ENCODE peak calls at places on chromosome 22, in ten cellular contexts. One of them, this sample, is unnamed. For H3K4me1, the result is how much of the 10 kb centered on the place peaks cover.

GRCh38 chr22:20568502-20569058 is 61.2 kb downstream of the MED15 start:
- DNase-seq in esophagus squamous epithelium: no peak
- DNase-seq in adrenal gland: no peak
- DNase-seq in IMR-90: no peak
- DNase-seq in endothelial cell of umbilical vein: no peak
- DNase-seq in HCT116: no peak
- DNase-seq in uterus: no peak
- DNase-seq in right lobe of liver: no peak
- DNase-seq in heart left ventricle: no peak
- DNase-seq in tibial nerve: no peak
- DNase-seq in this sample: no peak

GRCh38 chr22:27561301-27561820 is 240.2 kb downstream of the MN1 start:
- DNase-seq in esophagus squamous epithelium: no peak
- DNase-seq in adrenal gland: no peak
- DNase-seq in IMR-90: no peak
- DNase-seq in endothelial cell of umbilical vein: no peak
- DNase-seq in HCT116: no peak
- DNase-seq in uterus: no peak
- DNase-seq in right lobe of liver: no peak
- DNase-seq in heart left ventricle: no peak
- DNase-seq in tibial nerve: no peak
- DNase-seq in this sample: no peak

GRCh38 chr22:21815958-21816357 is 51.5 kb downstream of the MAPK1 start:
- DNase-seq in esophagus squamous epithelium: no peak
- DNase-seq in adrenal gland: no peak
- DNase-seq in IMR-90: no peak
- DNase-seq in endothelial cell of umbilical vein: peak
- DNase-seq in HCT116: no peak
- DNase-seq in uterus: no peak
- DNase-seq in right lobe of liver: no peak
- DNase-seq in heart left ventricle: no peak
- DNase-seq in tibial nerve: no peak
- DNase-seq in this sample: no peak

GRCh38 chr22:22485524-22485923 is 23.0 kb downstream of the ZNF280B start:
- DNase-seq in esophagus squamous epithelium: no peak
- DNase-seq in adrenal gland: no peak
- DNase-seq in IMR-90: no peak
- DNase-seq in endothelial cell of umbilical vein: no peak
- DNase-seq in HCT116: no peak
- DNase-seq in uterus: no peak
- DNase-seq in right lobe of liver: no peak
- DNase-seq in heart left ventricle: no peak
- DNase-seq in tibial nerve: no peak
- DNase-seq in this sample: no peak

GRCh38 chr22:48960576-48960975 is 867.1 kb downstream of the BRD1 start:
- DNase-seq in esophagus squamous epithelium: no peak
- DNase-seq in adrenal gland: no peak
- DNase-seq in IMR-90: no peak
- DNase-seq in endothelial cell of umbilical vein: no peak
- DNase-seq in HCT116: no peak
- DNase-seq in uterus: peak
- DNase-seq in right lobe of liver: no peak
- DNase-seq in heart left ventricle: no peak
- DNase-seq in tibial nerve: no peak
- DNase-seq in this sample: peak

GRCh38 chr22:50252081-50253045 is 1.3 kb upstream of the HDAC10 start:
- DNase-seq in esophagus squamous epithelium: no peak
- DNase-seq in adrenal gland: peak
- DNase-seq in IMR-90: peak
- DNase-seq in endothelial cell of umbilical vein: peak
- DNase-seq in HCT116: no peak
- DNase-seq in uterus: peak
- DNase-seq in right lobe of liver: peak
- DNase-seq in heart left ventricle: peak
- DNase-seq in tibial nerve: peak
- DNase-seq in this sample: peak

GRCh38 chr22:36965716-36966115 is 52.3 kb downstream of the CSF2RB start:
- DNase-seq in esophagus squamous epithelium: no peak
- DNase-seq in adrenal gland: no peak
- DNase-seq in IMR-90: no peak
- DNase-seq in endothelial cell of umbilical vein: no peak
- DNase-seq in HCT116: no peak
- DNase-seq in uterus: no peak
- DNase-seq in right lobe of liver: no peak
- DNase-seq in heart left ventricle: no peak
- DNase-seq in tibial nerve: no peak
- DNase-seq in this sample: no peak

GRCh38 chr22:32985899-32986772 is 72.0 kb downstream of the SYN3 start:
- DNase-seq in esophagus squamous epithelium: no peak
- DNase-seq in adrenal gland: peak
- DNase-seq in IMR-90: peak
- DNase-seq in endothelial cell of umbilical vein: peak
- DNase-seq in HCT116: peak
- DNase-seq in uterus: peak
- DNase-seq in right lobe of liver: peak
- DNase-seq in heart left ventricle: peak
- DNase-seq in tibial nerve: peak
- DNase-seq in this sample: peak

GRCh38 chr22:20236052-20236717 is 31.9 kb downstream of the RTN4R start:
- DNase-seq in esophagus squamous epithelium: no peak
- DNase-seq in adrenal gland: no peak
- DNase-seq in IMR-90: no peak
- DNase-seq in endothelial cell of umbilical vein: no peak
- DNase-seq in HCT116: no peak
- DNase-seq in uterus: no peak
- DNase-seq in right lobe of liver: peak
- DNase-seq in heart left ventricle: no peak
- DNase-seq in tibial nerve: no peak
- DNase-seq in this sample: no peak

GRCh38 chr22:18906896-18907295 is 776 bp downstream of the DGCR6 start:
- DNase-seq in esophagus squamous epithelium: no peak
- DNase-seq in adrenal gland: no peak
- DNase-seq in IMR-90: no peak
- DNase-seq in endothelial cell of umbilical vein: no peak
- DNase-seq in HCT116: no peak
- DNase-seq in uterus: no peak
- DNase-seq in right lobe of liver: no peak
- DNase-seq in heart left ventricle: no peak
- DNase-seq in tibial nerve: no peak
- DNase-seq in this sample: no peak

GRCh38 chr22:21087119-21087518 is 41.4 kb downstream of the LRRC74B start:
- DNase-seq in esophagus squamous epithelium: no peak
- DNase-seq in adrenal gland: no peak
- DNase-seq in IMR-90: no peak
- DNase-seq in endothelial cell of umbilical vein: no peak
- DNase-seq in HCT116: no peak
- DNase-seq in uterus: no peak
- DNase-seq in right lobe of liver: no peak
- DNase-seq in heart left ventricle: no peak
- DNase-seq in tibial nerve: no peak
- DNase-seq in this sample: no peak

GRCh38 chr22:46533434-46533833 is 4.0 kb downstream of the CELSR1 start:
- DNase-seq in esophagus squamous epithelium: no peak
- DNase-seq in adrenal gland: no peak
- DNase-seq in IMR-90: no peak
- DNase-seq in endothelial cell of umbilical vein: no peak
- DNase-seq in HCT116: no peak
- DNase-seq in uterus: no peak
- DNase-seq in right lobe of liver: no peak
- DNase-seq in heart left ventricle: no peak
- DNase-seq in tibial nerve: no peak
- DNase-seq in this sample: no peak

GRCh38 chr22:17472886-17473285 is 90.4 kb upstream of the SLC25A18 start:
- DNase-seq in esophagus squamous epithelium: no peak
- DNase-seq in adrenal gland: no peak
- DNase-seq in IMR-90: no peak
- DNase-seq in endothelial cell of umbilical vein: no peak
- DNase-seq in HCT116: no peak
- DNase-seq in uterus: no peak
- DNase-seq in right lobe of liver: no peak
- DNase-seq in heart left ventricle: no peak
- DNase-seq in tibial nerve: no peak
- DNase-seq in this sample: no peak

GRCh38 chr22:23781533-23781932 is 5.2 kb upstream of the SMARCB1 start:
- DNase-seq in esophagus squamous epithelium: no peak
- DNase-seq in adrenal gland: no peak
- DNase-seq in IMR-90: peak
- DNase-seq in endothelial cell of umbilical vein: no peak
- DNase-seq in HCT116: no peak
- DNase-seq in uterus: no peak
- DNase-seq in right lobe of liver: no peak
- DNase-seq in heart left ventricle: no peak
- DNase-seq in tibial nerve: no peak
- DNase-seq in this sample: no peak

GRCh38 chr22:34111210-34111824 is 191.0 kb upstream of the LARGE1 start:
- DNase-seq in esophagus squamous epithelium: no peak
- DNase-seq in adrenal gland: peak
- DNase-seq in IMR-90: no peak
- DNase-seq in endothelial cell of umbilical vein: no peak
- DNase-seq in HCT116: no peak
- DNase-seq in uterus: peak
- DNase-seq in right lobe of liver: peak
- DNase-seq in heart left ventricle: peak
- DNase-seq in tibial nerve: peak
- DNase-seq in this sample: no peak

GRCh38 chr22:50569041-50569459 is 6.3 kb upstream of the SYCE3 start:
- DNase-seq in esophagus squamous epithelium: no peak
- DNase-seq in adrenal gland: no peak
- DNase-seq in IMR-90: no peak
- DNase-seq in endothelial cell of umbilical vein: no peak
- DNase-seq in HCT116: no peak
- DNase-seq in uterus: no peak
- DNase-seq in right lobe of liver: peak
- DNase-seq in heart left ventricle: no peak
- DNase-seq in tibial nerve: no peak
- DNase-seq in this sample: no peak

GRCh38 chr22:20176421-20177060 is 25.7 kb upstream of the CCDC188 start:
- DNase-seq in esophagus squamous epithelium: no peak
- DNase-seq in adrenal gland: no peak
- DNase-seq in IMR-90: no peak
- DNase-seq in endothelial cell of umbilical vein: no peak
- DNase-seq in HCT116: no peak
- DNase-seq in uterus: no peak
- DNase-seq in right lobe of liver: no peak
- DNase-seq in heart left ventricle: no peak
- DNase-seq in tibial nerve: no peak
- DNase-seq in this sample: no peak

GRCh38 chr22:41917375-41917905 is 2.6 kb upstream of the SHISA8 start:
- DNase-seq in esophagus squamous epithelium: no peak
- DNase-seq in adrenal gland: no peak
- DNase-seq in IMR-90: no peak
- DNase-seq in endothelial cell of umbilical vein: no peak
- DNase-seq in HCT116: no peak
- DNase-seq in uterus: no peak
- DNase-seq in right lobe of liver: no peak
- DNase-seq in heart left ventricle: no peak
- DNase-seq in tibial nerve: no peak
- DNase-seq in this sample: no peak
- H3K4me1 ChIP-seq in esophagus squamous epithelium: half or more
- H3K4me1 ChIP-seq in adrenal gland: under half
- H3K4me1 ChIP-seq in IMR-90: under half
- H3K4me1 ChIP-seq in endothelial cell of umbilical vein: under half
- H3K4me1 ChIP-seq in HCT116: under half
- H3K4me1 ChIP-seq in uterus: under half
- H3K4me1 ChIP-seq in right lobe of liver: under half
- H3K4me1 ChIP-seq in heart left ventricle: under half
- H3K4me1 ChIP-seq in tibial nerve: under half
- H3K4me1 ChIP-seq in this sample: under half

GRCh38 chr22:39097098-39098020 is at the start of gene APOBEC3H:
- DNase-seq in esophagus squamous epithelium: no peak
- DNase-seq in adrenal gland: peak
- DNase-seq in IMR-90: no peak
- DNase-seq in endothelial cell of umbilical vein: no peak
- DNase-seq in HCT116: peak
- DNase-seq in uterus: no peak
- DNase-seq in right lobe of liver: no peak
- DNase-seq in heart left ventricle: peak
- DNase-seq in tibial nerve: peak
- DNase-seq in this sample: peak
- TF ChIP-seq POLR2A in esophagus squamous epithelium: no peak
- TF ChIP-seq POLR2A in adrenal gland: no peak
- TF ChIP-seq POLR2A in IMR-90: no peak
- TF ChIP-seq POLR2A in endothelial cell of umbilical vein: no peak
- TF ChIP-seq POLR2A in HCT116: no peak
- TF ChIP-seq POLR2A in uterus: no peak
- TF ChIP-seq POLR2A in right lobe of liver: no peak
- TF ChIP-seq POLR2A in heart left ventricle: no peak
- TF ChIP-seq POLR2A in tibial nerve: no peak
- TF ChIP-seq POLR2A in this sample: no peak

GRCh38 chr22:43164636-43165035 is 13.3 kb downstream of the TSPO start:
- DNase-seq in esophagus squamous epithelium: no peak
- DNase-seq in adrenal gland: no peak
- DNase-seq in IMR-90: no peak
- DNase-seq in endothelial cell of umbilical vein: no peak
- DNase-seq in HCT116: no peak
- DNase-seq in uterus: no peak
- DNase-seq in right lobe of liver: no peak
- DNase-seq in heart left ventricle: no peak
- DNase-seq in tibial nerve: no peak
- DNase-seq in this sample: no peak
- H3K4me3 ChIP-seq in esophagus squamous epithelium: no peak
- H3K4me3 ChIP-seq in adrenal gland: no peak
- H3K4me3 ChIP-seq in IMR-90: no peak
- H3K4me3 ChIP-seq in endothelial cell of umbilical vein: no peak
- H3K4me3 ChIP-seq in HCT116: no peak
- H3K4me3 ChIP-seq in uterus: no peak
- H3K4me3 ChIP-seq in right lobe of liver: no peak
- H3K4me3 ChIP-seq in heart left ventricle: no peak
- H3K4me3 ChIP-seq in tibial nerve: no peak
- H3K4me3 ChIP-seq in this sample: no peak

DNA sequence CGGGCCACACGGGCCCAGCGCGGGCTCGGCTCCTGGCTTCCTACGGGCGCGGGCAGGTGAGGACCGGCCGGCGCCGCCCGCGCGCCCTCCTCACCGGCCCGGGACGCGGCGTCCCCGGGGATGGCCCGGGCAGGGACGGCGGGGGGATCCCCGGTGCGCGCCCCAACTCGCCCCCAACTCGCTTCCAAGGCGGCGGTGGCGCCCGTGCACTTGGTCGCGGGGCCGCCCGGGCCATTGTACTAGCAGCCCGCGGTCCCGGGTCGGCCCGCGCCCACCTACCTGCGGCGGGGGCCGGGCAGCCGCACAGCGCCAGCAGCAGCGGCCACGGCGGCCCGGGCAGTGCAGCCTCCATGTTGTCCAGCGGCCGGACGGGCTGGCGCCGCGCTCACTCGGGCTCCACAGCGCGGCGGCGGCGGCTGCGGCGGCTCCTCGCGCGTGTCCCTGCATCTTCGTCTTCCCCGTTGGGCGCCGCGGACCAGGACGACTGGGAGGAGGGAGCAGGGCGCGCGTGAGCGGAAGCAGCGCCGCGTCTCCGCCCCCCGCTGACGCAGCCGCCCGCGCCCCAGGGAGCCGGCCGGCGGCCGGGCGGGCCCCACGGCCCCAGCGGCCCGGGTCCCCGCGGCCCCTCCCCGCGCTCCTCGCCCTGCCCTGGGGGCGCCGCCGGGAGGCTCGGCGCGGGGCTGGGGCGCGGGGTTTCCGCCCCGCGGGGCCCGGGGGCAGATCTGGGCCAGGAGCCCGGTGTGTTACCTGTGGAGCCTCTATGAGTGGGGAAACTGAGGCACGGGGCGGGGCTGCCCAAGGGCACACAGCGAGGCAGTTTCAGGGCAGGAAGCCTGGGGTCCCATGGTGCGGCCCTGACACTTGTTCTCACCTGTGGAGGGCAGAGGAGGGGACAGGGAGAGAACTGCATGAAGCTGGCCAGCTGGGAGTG is 159.3 kb upstream of the GRK3 start:
- DNase-seq in esophagus squamous epithelium: no peak
- DNase-seq in adrenal gland: peak
- DNase-seq in IMR-90: peak
- DNase-seq in endothelial cell of umbilical vein: no peak
- DNase-seq in HCT116: no peak
- DNase-seq in uterus: peak
- DNase-seq in right lobe of liver: peak
- DNase-seq in heart left ventricle: peak
- DNase-seq in tibial nerve: peak
- DNase-seq in this sample: peak
- H3K4me1 ChIP-seq in esophagus squamous epithelium: under half
- H3K4me1 ChIP-seq in adrenal gland: under half
- H3K4me1 ChIP-seq in IMR-90: under half
- H3K4me1 ChIP-seq in endothelial cell of umbilical vein: under half
- H3K4me1 ChIP-seq in HCT116: under half
- H3K4me1 ChIP-seq in uterus: under half
- H3K4me1 ChIP-seq in right lobe of liver: under half
- H3K4me1 ChIP-seq in heart left ventricle: under half
- H3K4me1 ChIP-seq in tibial nerve: under half
- H3K4me1 ChIP-seq in this sample: under half